ENCODE peak calls at places on chromosomes 4 and X, in five cellular contexts. One of them, this sample, is unnamed.
A peak's percentile ranks its signal among the peaks of the same experiment; 100 is the strongest.

GRCh38 chrX:68841251-68842049 is 12.6 kb downstream of the EFNB1 start:
- DNase-seq in GM23338: no peak
- DNase-seq in CD8-positive, alpha-beta T cell: no peak
- DNase-seq in brain microvascular endothelial cell: no peak
- DNase-seq in uterus: no peak
- DNase-seq in this sample: no peak

GRCh38 chrX:19064175-19064574 is 58.1 kb downstream of the ADGRG2 start:
- DNase-seq in GM23338: no peak
- DNase-seq in CD8-positive, alpha-beta T cell: no peak
- DNase-seq in brain microvascular endothelial cell: peak; percentile 81
- DNase-seq in uterus: no peak
- DNase-seq in this sample: no peak

GRCh38 chr4:96146686-96147085 is 306.8 kb downstream of the PDHA2 start:
- DNase-seq in GM23338: no peak
- DNase-seq in CD8-positive, alpha-beta T cell: no peak
- DNase-seq in brain microvascular endothelial cell: peak; percentile 40
- DNase-seq in uterus: no peak
- DNase-seq in this sample: no peak

GRCh38 chrX:122203399-122203798 is 980.7 kb upstream of the GRIA3 start:
- DNase-seq in GM23338: peak; percentile 19
- DNase-seq in CD8-positive, alpha-beta T cell: no peak
- DNase-seq in brain microvascular endothelial cell: no peak
- DNase-seq in uterus: no peak
- DNase-seq in this sample: no peak

GRCh38 chr4:89110541-89110985 is 770 bp upstream of the TIGD2 start:
- DNase-seq in GM23338: peak; percentile 67
- DNase-seq in CD8-positive, alpha-beta T cell: no peak
- DNase-seq in brain microvascular endothelial cell: no peak
- DNase-seq in uterus: no peak
- DNase-seq in this sample: no peak

GRCh38 chr4:148787831-148788477 is 345.7 kb upstream of the NR3C2 start:
- DNase-seq in GM23338: peak; percentile 23
- DNase-seq in CD8-positive, alpha-beta T cell: no peak
- DNase-seq in brain microvascular endothelial cell: no peak
- DNase-seq in uterus: no peak
- DNase-seq in this sample: no peak

GRCh38 chr4:170229021-170229420 is 139.3 kb upstream of the AADAT start:
- DNase-seq in GM23338: peak; percentile 22
- DNase-seq in CD8-positive, alpha-beta T cell: no peak
- DNase-seq in brain microvascular endothelial cell: no peak
- DNase-seq in uterus: no peak
- DNase-seq in this sample: no peak

GRCh38 chrX:69759921-69760625 is 144.2 kb downstream of the EDA start:
- DNase-seq in GM23338: no peak
- DNase-seq in CD8-positive, alpha-beta T cell: no peak
- DNase-seq in brain microvascular endothelial cell: no peak
- DNase-seq in uterus: no peak
- DNase-seq in this sample: no peak

GRCh38 chrX:45850197-45850774 is 649.6 kb upstream of the DIPK2B start:
- DNase-seq in GM23338: peak; percentile 21
- DNase-seq in CD8-positive, alpha-beta T cell: peak; percentile 52
- DNase-seq in brain microvascular endothelial cell: no peak
- DNase-seq in uterus: no peak
- DNase-seq in this sample: no peak

DNA sequence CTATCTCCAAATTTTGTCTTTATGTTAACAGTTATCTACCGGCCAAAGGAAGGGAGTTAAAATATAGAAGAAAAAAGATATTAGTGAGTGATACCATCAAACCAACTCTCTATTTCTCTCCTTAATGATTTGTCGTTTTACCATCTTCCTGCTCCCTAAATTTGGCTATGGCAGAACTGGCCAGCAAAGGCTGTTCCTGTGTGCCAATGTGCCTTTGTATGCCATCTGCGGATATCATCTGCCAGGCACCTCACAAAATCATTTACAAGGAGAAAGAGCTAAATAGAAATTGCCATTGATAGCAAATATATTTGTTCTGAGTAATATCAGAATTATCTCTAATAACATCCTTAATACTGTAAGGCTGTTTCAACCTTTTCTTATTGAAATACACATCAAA is 22.4 kb downstream of the GPM6A start:
- DNase-seq in GM23338: no peak
- DNase-seq in CD8-positive, alpha-beta T cell: no peak
- DNase-seq in brain microvascular endothelial cell: no peak
- DNase-seq in uterus: no peak
- DNase-seq in this sample: no peak
- TF ChIP-seq CTCF in GM23338: no peak
- TF ChIP-seq CTCF in CD8-positive, alpha-beta T cell: no peak
- TF ChIP-seq CTCF in brain microvascular endothelial cell: no peak
- TF ChIP-seq CTCF in uterus: no peak
- TF ChIP-seq CTCF in this sample: no peak

GRCh38 chr4:2793920-2794706 is 1.2 kb downstream of the SH3BP2 start:
- DNase-seq in GM23338: no peak
- DNase-seq in CD8-positive, alpha-beta T cell: no peak
- DNase-seq in brain microvascular endothelial cell: no peak
- DNase-seq in uterus: peak; percentile 24
- DNase-seq in this sample: peak; percentile 79

GRCh38 chr4:2793578-2793919 is 664 bp downstream of the SH3BP2 start:
- DNase-seq in GM23338: peak; percentile 58
- DNase-seq in CD8-positive, alpha-beta T cell: peak; percentile 52
- DNase-seq in brain microvascular endothelial cell: no peak
- DNase-seq in uterus: peak; percentile 37
- DNase-seq in this sample: peak; percentile 79

GRCh38 chr4:2796261-2797187 is 3.6 kb downstream of the SH3BP2 start:
- DNase-seq in GM23338: no peak
- DNase-seq in CD8-positive, alpha-beta T cell: peak; percentile 48
- DNase-seq in brain microvascular endothelial cell: no peak
- DNase-seq in uterus: peak; percentile 14
- DNase-seq in this sample: peak; percentile 97

GRCh38 chr4:2795558-2796260 is 2.8 kb downstream of the SH3BP2 start:
- DNase-seq in GM23338: no peak
- DNase-seq in CD8-positive, alpha-beta T cell: no peak
- DNase-seq in brain microvascular endothelial cell: no peak
- DNase-seq in uterus: peak; percentile 15
- DNase-seq in this sample: peak; percentile 89

DNA sequence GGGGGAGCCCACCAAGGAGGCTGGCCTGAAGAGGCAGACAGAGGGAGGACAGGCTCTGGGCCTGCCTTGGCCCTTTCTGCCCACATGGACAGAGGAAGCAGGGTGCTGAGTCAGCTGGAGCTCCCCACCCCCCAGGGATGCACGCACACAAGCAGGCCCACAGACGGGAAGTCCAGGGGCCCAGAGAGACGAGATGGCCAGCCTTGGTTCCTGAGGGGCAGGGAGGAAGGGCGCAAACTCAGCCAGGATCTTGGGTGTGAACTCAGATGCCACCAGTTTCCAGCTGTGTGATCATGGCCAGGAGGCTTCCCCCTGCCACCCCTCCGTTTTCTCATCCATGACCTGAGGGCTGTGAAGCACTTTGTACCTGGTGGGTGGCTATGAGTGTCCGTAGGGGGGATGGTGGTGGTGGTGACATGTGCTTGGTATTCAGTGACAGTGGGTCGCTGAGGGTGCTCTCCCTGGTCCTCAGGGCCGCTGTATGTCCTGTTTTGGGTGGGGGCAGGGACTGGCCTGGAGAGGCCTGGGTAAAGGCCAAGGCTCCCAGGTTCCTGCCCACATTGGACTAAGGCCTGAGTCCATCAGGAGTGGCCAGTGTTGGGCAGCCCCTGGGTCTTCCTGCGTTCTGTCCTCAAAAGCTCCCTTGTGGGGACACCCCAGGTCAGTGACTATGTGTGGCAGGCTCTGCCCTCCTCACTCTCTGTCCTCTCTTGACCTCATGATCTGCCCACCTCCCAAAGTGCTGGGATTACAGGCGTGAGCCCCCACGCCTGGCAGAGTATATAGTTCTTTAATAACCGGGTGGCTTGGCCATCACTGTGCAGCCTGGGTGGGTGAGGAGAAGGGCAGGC is 2.0 kb downstream of the SH3BP2 start:
- DNase-seq in GM23338: no peak
- DNase-seq in CD8-positive, alpha-beta T cell: peak; percentile 48
- DNase-seq in brain microvascular endothelial cell: peak; percentile 68
- DNase-seq in uterus: no peak
- DNase-seq in this sample: peak; percentile 91
- H3K4me3 ChIP-seq in GM23338: no peak overlapping the region
- H3K4me3 ChIP-seq in CD8-positive, alpha-beta T cell: no peak overlapping the region
- H3K4me3 ChIP-seq in brain microvascular endothelial cell: no peak overlapping the region
- H3K4me3 ChIP-seq in uterus: no peak overlapping the region
- H3K4me3 ChIP-seq in this sample: peak overlapping the region; percentile 78

DNA sequence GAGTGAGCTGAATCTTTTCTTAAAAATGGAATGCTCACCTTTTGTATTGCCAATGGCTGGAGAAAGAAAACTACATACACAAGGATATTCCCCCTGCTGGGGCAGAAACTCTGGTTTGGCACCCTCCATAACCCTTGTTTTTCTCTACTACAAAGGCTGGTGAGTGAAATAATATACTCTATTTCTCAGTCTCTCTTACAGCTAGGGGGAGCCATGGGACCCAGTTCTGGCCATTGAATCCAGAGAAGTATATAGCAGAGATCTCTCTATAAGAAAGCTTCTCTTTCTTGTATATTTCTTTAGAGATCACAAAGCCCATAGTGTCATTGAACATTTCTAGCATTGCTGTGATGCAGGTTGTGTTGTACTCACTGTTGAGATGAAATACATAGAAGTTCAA is 49.8 kb downstream of the SMPX start:
- DNase-seq in GM23338: peak; percentile 36
- DNase-seq in CD8-positive, alpha-beta T cell: no peak
- DNase-seq in brain microvascular endothelial cell: no peak
- DNase-seq in uterus: no peak
- DNase-seq in this sample: no peak
- TF ChIP-seq CTCF in GM23338: peak; percentile 45
- TF ChIP-seq CTCF in CD8-positive, alpha-beta T cell: no peak
- TF ChIP-seq CTCF in brain microvascular endothelial cell: peak; percentile 30
- TF ChIP-seq CTCF in uterus: no peak
- TF ChIP-seq CTCF in this sample: no peak

DNA sequence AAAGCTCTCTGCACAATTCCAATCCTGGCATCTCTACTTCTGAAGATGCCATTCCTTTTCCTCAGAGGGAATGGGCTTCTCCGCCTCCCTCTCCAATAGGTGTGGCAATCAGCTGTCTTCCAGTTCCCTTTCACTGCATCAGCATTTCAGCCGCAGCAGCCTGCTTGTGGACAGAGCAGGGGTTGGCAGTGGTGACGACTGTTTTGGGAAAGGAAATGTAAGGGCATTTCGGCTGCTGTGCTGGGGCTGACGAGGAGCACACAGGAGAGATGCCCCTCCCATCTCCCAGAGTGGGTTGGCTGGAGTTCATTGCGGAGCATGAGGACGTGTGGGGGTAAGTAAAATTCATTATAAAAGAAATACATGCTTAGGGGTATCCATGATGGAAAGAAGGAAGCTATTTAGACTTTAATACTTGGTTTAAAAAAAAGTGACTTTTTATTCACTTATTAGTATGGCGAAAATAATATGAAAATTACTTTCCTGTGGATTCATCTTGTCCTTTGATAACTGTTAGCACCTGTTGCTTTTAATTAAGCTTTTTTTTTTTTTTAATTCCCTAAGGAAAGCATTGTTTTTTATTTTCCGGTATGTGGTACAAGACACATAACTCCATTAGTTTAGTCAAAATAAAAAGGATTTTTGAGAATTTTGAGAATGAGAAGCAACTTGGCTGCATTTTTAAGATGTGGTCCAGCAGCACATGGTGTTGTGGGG is at the start of gene LIMCH1:
- DNase-seq in GM23338: peak; percentile 59
- DNase-seq in CD8-positive, alpha-beta T cell: no peak
- DNase-seq in brain microvascular endothelial cell: no peak
- DNase-seq in uterus: peak; percentile 19
- DNase-seq in this sample: peak; percentile 73
- H3K4me3 ChIP-seq in GM23338: no peak within 1 kb of the TSS
- H3K4me3 ChIP-seq in CD8-positive, alpha-beta T cell: no peak within 1 kb of the TSS
- H3K4me3 ChIP-seq in brain microvascular endothelial cell: no peak within 1 kb of the TSS
- H3K4me3 ChIP-seq in uterus: no peak within 1 kb of the TSS
- H3K4me3 ChIP-seq in this sample: peak within 1 kb of the TSS; percentile 26

DNA sequence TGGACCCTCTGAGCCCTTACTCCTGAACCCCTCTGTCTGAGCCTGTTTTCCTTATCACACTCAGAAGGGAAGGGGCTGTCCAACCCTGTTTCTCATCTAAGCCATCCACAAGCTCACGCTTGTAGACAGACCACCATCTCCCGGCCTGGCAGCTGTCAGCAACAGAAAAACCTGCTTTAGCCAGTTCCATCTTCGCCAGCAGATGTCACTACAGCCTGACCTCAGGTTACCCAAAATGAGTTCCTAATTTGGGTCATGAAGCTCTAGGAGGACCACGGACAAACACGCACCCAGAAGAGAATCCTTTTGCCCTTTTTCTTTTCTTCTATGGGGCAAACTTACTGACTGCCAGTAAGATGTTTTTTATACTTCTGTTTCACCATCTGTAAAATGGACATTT is 445.4 kb downstream of the BCOR start:
- DNase-seq in GM23338: peak; percentile 42
- DNase-seq in CD8-positive, alpha-beta T cell: no peak
- DNase-seq in brain microvascular endothelial cell: no peak
- DNase-seq in uterus: no peak
- DNase-seq in this sample: no peak
- TF ChIP-seq CTCF in GM23338: peak; percentile 73
- TF ChIP-seq CTCF in CD8-positive, alpha-beta T cell: no peak
- TF ChIP-seq CTCF in brain microvascular endothelial cell: peak; percentile 61
- TF ChIP-seq CTCF in uterus: peak; percentile 15
- TF ChIP-seq CTCF in this sample: peak; percentile 49

DNA sequence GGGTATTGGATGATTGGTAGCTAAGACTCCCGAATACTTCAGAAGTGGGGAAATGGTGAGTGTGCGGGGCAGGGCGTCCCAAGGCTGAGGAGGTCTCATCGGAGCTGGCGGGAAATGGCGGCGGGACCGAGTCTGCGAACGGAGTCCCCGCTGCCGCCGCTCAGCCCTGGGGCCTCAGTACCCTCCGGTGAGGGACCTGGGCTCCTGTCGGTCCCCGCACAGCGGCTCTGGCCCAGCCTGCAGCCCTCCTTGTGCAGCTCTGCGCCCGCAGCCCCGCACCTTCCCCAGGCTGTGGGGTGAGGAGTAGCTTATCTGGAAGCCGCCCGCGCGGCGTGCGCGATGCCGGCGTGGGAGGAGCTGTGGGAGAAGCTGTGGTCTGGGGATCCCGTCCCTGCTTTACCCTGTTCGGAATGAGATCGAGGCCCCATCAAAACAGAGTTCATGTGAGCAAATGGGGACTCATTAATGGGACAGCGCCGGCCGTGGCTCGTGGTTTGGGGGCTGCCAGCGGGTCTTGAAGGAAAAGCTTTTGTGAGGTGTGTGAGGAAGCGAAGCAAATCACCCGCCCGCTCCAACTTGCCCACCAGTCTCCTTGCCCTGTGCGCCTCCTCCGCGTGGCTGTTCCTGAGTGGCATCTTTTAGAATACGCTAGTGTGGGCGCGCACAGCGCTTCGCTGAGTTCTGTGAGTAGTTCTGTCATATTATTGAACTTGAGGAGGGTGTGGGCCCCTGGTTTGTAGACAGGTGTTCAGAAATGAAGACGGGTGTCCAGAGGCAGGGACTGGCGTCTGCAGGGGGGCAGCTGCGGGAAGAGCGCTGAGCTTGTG is 531 bp downstream of the ZNF141 start:
- DNase-seq in GM23338: no peak
- DNase-seq in CD8-positive, alpha-beta T cell: no peak
- DNase-seq in brain microvascular endothelial cell: peak; percentile 14
- DNase-seq in uterus: peak; percentile 50
- DNase-seq in this sample: peak; percentile 86
- H3K4me3 ChIP-seq in GM23338: peak overlapping the region; percentile 96
- H3K4me3 ChIP-seq in CD8-positive, alpha-beta T cell: peak overlapping the region; percentile 94
- H3K4me3 ChIP-seq in brain microvascular endothelial cell: peak overlapping the region; percentile 84
- H3K4me3 ChIP-seq in uterus: peak overlapping the region; percentile 60
- H3K4me3 ChIP-seq in this sample: peak overlapping the region; percentile 94

This sample was measured in kidney.